ENCODE peak calls at places on chromosome 1, in seven cellular contexts. W is nephron progenitor cell, C is lower lobe of right lung, G is SK-N-SH, S is GM12865, T is RWPE1, U is WTC11. I is an unnamed sample.
A peak's percentile ranks its signal among the peaks of the same experiment; 100 is the strongest.

GRCh38 chr1:81208441-81208840 is 592.3 kb upstream of the ADGRL2 start:
- DNase-seq in W (no peak), T (no peak), S (no peak), G (no peak), C (peak; percentile 66), U (no peak), I (no peak)

GRCh38 chr1:169491845-169492281 is 6.1 kb upstream of the SLC19A2 start:
- DNase-seq in T (no peak), W (no peak), U (no peak), G (no peak), S (peak; percentile 40), C (no peak), I (no peak)

GRCh38 chr1:33122483-33123170 is 41.7 kb downstream of the AZIN2 start:
- DNase-seq in G (no peak), W (no peak), S (no peak), C (no peak), T (no peak), U (no peak), I (no peak)

GRCh38 chr1:15542685-15543588 is 16.3 kb downstream of the DNAJC16 start:
- DNase-seq in C (no peak), T (no peak), G (no peak), U (no peak), W (no peak), S (no peak), I (no peak)

GRCh38 chr1:4613606-4614370 is 40.6 kb upstream of the AJAP1 start:
- DNase-seq in T (no peak), U (no peak), W (no peak), G (no peak), S (no peak), C (no peak), I (no peak)

GRCh38 chr1:181347495-181348390 is 135.6 kb upstream of the CACNA1E start:
- DNase-seq in W (no peak), S (no peak), G (no peak), U (no peak), T (no peak), C (no peak), I (no peak)

GRCh38 chr1:3410435-3410915 is 44.0 kb upstream of the ARHGEF16 start:
- DNase-seq in S (no peak), C (no peak), W (no peak), G (no peak), T (no peak), U (no peak), I (no peak)

GRCh38 chr1:246181244-246181643 is 325.8 kb downstream of the SMYD3 start:
- DNase-seq in U (no peak), S (no peak), W (no peak), G (no peak), C (no peak), T (no peak), I (no peak)

GRCh38 chr1:112990271-112990670 is 34.3 kb upstream of the SLC16A1 start:
- DNase-seq in S (no peak), U (no peak), T (peak; percentile 44), C (no peak), W (no peak), G (no peak), I (no peak)

GRCh38 chr1:21217812-21218596 is 41.3 kb upstream of the EIF4G3 start:
- DNase-seq in G (peak; percentile 77), T (no peak), W (peak; percentile 68), C (peak; percentile 56), U (peak; percentile 93), S (no peak), I (no peak)

GRCh38 chr1:66300986-66301451 is 232.9 kb upstream of the SGIP1 start:
- DNase-seq in C (no peak), S (peak; percentile 83), T (peak; percentile 12), U (no peak), G (no peak), W (no peak), I (no peak)

GRCh38 chr1:179121159-179121938 is 39.5 kb downstream of the TOR3A start:
- DNase-seq in G (peak; percentile 42), W (no peak), C (no peak), U (peak; percentile 28), T (no peak), S (peak; percentile 54), I (no peak)

GRCh38 chr1:54464477-54465146 is 58.4 kb upstream of the SSBP3 start:
- DNase-seq in S (peak; percentile 30), C (no peak), W (peak; percentile 51), U (no peak), T (no peak), G (peak; percentile 32), I (no peak)

GRCh38 chr1:91791103-91791502 is 94.8 kb downstream of the TGFBR3 start:
- DNase-seq in G (no peak), W (no peak), C (no peak), U (no peak), T (no peak), S (no peak), I (no peak)

GRCh38 chr1:14759843-14760242 is 161.4 kb downstream of the KAZN start:
- DNase-seq in U (no peak), C (no peak), G (no peak), T (no peak), W (no peak), S (no peak), I (no peak)

GRCh38 chr1:116954450-116954849 is 44.7 kb downstream of the PTGFRN start:
- DNase-seq in W (no peak), T (no peak), U (no peak), C (no peak), G (no peak), S (no peak), I (no peak)

GRCh38 chr1:226553594-226554279 is 5.2 kb downstream of the STUM start:
- DNase-seq in G (no peak), S (no peak), C (no peak), T (no peak), W (no peak), U (no peak), I (no peak)

GRCh38 chr1:9455487-9456237 is 83.6 kb upstream of the SLC25A33 start:
- DNase-seq in G (peak; percentile 79), W (peak; percentile 86), C (peak; percentile 73), U (peak; percentile 94), T (peak; percentile 35), S (peak; percentile 60), I (no peak)

GRCh38 chr1:9454094-9454418 is 85.2 kb upstream of the SLC25A33 start:
- DNase-seq in T (no peak), C (no peak), U (no peak), W (no peak), G (no peak), S (no peak), I (no peak)

GRCh38 chr1:9452516-9453158 is 86.6 kb upstream of the SLC25A33 start:
- DNase-seq in T (no peak), S (no peak), U (no peak), C (no peak), W (no peak), G (no peak), I (no peak)

GRCh38 chr1:9454494-9455066 is 84.7 kb upstream of the SLC25A33 start:
- DNase-seq in W (no peak), G (no peak), S (peak; percentile 28), U (no peak), C (no peak), T (no peak), I (no peak)

DNA sequence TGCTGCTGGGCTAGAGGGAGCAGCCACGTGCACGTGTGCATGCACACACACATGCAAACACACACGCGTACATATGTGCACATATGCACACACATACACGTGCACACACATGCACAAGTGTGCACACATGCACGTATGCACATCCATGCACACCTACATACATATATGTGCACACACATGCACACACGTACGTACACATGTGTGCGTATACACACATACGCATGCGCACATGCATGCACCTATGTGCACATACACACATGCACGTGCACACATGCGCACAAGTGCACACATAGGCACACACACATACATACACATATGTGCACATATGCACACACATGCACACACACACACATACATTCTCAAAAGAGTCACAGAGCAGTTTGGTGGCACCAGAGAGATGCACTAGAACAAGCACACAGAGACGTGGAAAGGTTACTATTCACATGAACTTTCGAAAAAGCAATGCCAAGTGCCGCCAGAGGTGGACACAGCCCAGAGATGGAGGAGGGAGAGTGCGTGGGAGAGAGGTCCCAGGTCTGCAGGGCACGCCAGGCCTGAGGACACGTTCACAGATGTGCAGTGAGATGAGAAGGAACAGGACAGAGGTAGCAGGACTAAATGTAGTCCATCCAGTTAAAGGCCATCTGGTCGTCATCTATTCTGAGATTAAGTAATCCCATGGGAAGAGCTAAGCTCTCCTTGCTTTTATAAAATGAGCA is 85.7 kb upstream of the SLC25A33 start:
- DNase-seq in S (no peak), T (no peak), C (no peak), G (peak; percentile 40), U (no peak), W (peak; percentile 25), I (no peak)
- TF ChIP-seq CTCF in S (no peak), T (no peak), C (no peak), G (no peak), U (no peak), W (no peak), I (no peak)

GRCh38 chr1:171674443-171675405 is 22.2 kb upstream of the MYOC start:
- DNase-seq in U (no peak), W (no peak), G (no peak), T (no peak), C (no peak), S (no peak), I (no peak)
- TF ChIP-seq CTCF in U (no peak), W (no peak), G (no peak), T (no peak), C (no peak), S (no peak), I (no peak)

DNA sequence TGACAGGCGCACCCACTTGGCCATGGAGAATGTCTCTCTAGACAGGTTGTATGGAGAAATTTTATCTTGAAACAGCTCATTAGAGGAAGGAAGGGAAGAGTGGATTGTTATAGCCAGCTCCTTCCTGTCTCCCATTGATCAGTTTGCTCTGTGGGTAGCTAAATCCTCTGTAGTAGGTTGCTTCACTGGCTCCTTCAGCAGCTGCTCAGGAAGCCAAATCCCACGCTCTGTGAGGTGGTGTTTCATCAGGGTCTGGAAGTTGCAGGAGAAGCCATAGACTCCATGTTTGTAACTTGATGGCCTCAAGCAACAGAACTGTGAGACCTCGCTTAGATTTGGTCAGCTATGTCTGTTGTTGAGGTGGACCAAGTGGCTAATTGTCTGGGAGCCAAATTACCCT is 6.8 kb upstream of the NFYC start:
- DNase-seq in G (no peak), U (no peak), C (no peak), S (no peak), W (no peak), T (no peak), I (no peak)
- TF ChIP-seq CTCF in G (no peak), U (no peak), C (no peak), S (no peak), W (no peak), T (no peak), I (no peak)

DNA sequence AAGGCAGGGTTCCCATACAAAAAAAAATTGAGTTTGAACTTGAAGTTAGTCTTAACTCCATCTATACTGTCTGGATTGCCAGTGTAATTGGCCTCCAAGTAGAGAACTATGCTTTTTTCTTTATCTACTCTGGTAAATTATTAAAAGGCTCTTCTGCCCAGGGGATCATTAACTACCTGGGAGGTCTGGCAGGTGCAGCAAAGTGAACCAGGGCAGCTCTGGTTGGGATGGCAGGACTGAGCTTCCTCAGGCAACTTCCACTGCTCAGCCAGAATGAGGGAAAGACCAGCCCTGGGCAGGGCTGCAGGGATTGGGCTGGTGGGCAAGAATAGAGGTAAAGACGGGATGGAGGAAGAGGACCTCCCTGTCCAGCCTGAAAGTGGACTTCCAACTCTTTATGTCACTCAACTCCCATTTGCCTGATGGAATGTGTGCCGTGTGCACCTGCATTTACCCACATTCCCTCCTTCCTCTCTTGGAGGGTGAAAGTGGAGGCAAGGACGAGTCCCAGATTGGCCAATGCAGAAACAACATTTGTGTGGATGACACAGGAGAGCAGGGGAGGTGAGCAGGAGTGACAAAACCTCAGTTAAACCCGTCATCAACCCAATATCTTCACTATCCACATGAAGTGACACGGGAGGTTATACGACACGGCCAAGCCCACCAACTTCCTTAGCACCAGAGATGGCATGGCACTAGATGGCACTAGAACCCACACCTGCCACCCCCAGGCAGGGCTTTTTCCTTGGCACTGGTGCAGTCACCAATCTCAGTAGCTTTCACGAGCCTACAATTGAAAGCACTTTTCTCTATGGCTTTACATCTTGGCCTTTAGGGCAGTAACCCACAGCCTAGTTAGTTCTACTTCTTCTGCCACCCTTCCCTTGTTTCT is 25.2 kb downstream of the CCN1 start:
- DNase-seq in W (no peak), T (no peak), U (no peak), C (no peak), S (no peak), G (no peak), I (no peak)
- TF ChIP-seq CTCF in W (no peak), T (no peak), U (no peak), C (no peak), S (no peak), G (peak; percentile 27), I (no peak)